ENCODE peak calls at places on chromosomes 12 and 14, in four cellular contexts. One of them, this sample, is unnamed.

GRCh38 chr12:89064151-89064550 is 288.1 kb downstream of the DUSP6 start:
- DNase-seq in HEK293T: no peak
- DNase-seq in gastrocnemius medialis: no peak
- DNase-seq in T follicular helper cell: no peak
- DNase-seq in this sample: no peak

GRCh38 chr12:12527820-12528296 is 34.8 kb downstream of the DUSP16 start:
- DNase-seq in HEK293T: no peak
- DNase-seq in gastrocnemius medialis: no peak
- DNase-seq in T follicular helper cell: no peak
- DNase-seq in this sample: no peak

GRCh38 chr14:67187826-67188225 is 1.4 kb upstream of the GARIN2 start:
- DNase-seq in HEK293T: no peak
- DNase-seq in gastrocnemius medialis: no peak
- DNase-seq in T follicular helper cell: no peak
- DNase-seq in this sample: no peak

GRCh38 chr14:102922490-102923200 is at the start of gene AMN:
- DNase-seq in gastrocnemius medialis: no peak
- DNase-seq in HEK293T: no peak
- DNase-seq in T follicular helper cell: no peak
- DNase-seq in this sample: no peak

GRCh38 chr14:61720302-61720677 is 25.0 kb downstream of the HIF1A start:
- DNase-seq in T follicular helper cell: no peak
- DNase-seq in HEK293T: no peak
- DNase-seq in gastrocnemius medialis: no peak
- DNase-seq in this sample: no peak

GRCh38 chr12:78431931-78432330 is 432.6 kb upstream of the SYT1 start:
- DNase-seq in HEK293T: no peak
- DNase-seq in T follicular helper cell: no peak
- DNase-seq in gastrocnemius medialis: no peak
- DNase-seq in this sample: no peak

GRCh38 chr12:17264603-17265002 is 658.6 kb upstream of the LMO3 start:
- DNase-seq in gastrocnemius medialis: no peak
- DNase-seq in HEK293T: no peak
- DNase-seq in T follicular helper cell: no peak
- DNase-seq in this sample: no peak

GRCh38 chr14:98070521-98070920 is 1201.5 kb downstream of the BCL11B start:
- DNase-seq in HEK293T: no peak
- DNase-seq in gastrocnemius medialis: no peak
- DNase-seq in T follicular helper cell: no peak
- DNase-seq in this sample: no peak

GRCh38 chr14:58793096-58793740 is 155.5 kb downstream of the DACT1 start:
- DNase-seq in gastrocnemius medialis: no peak
- DNase-seq in HEK293T: no peak
- DNase-seq in T follicular helper cell: no peak
- DNase-seq in this sample: no peak

GRCh38 chr12:23349550-23349949 is 599.9 kb downstream of the SOX5 start:
- DNase-seq in gastrocnemius medialis: no peak
- DNase-seq in T follicular helper cell: no peak
- DNase-seq in HEK293T: no peak
- DNase-seq in this sample: peak; percentile 42

GRCh38 chr14:97149775-97150174 is 352.6 kb downstream of the VRK1 start:
- DNase-seq in gastrocnemius medialis: no peak
- DNase-seq in HEK293T: no peak
- DNase-seq in T follicular helper cell: no peak
- DNase-seq in this sample: no peak